ENCODE peak calls at places on chromosomes 6 and 20, in five cellular contexts. W is uterus; V is CD8-positive, alpha-beta memory T cell; C is CD8-positive, alpha-beta T cell; H is astrocyte. S is an unnamed sample. For H3K4me1, the result is how much of the 10 kb centered on the place peaks cover.

GRCh38 chr6:155791891-155792290 is 336.3 kb upstream of the NOX3 start:
- DNase-seq in V (no peak), C (no peak), H (no peak), W (no peak), S (no peak)

GRCh38 chr20:62064788-62065668 is 653 bp downstream of the TAF4 start:
- DNase-seq in W (no peak), C (no peak), V (no peak), H (no peak), S (no peak)

GRCh38 chr6:54074109-54074508 is 37.1 kb upstream of the MLIP start:
- DNase-seq in H (no peak), W (no peak), C (no peak), V (no peak), S (no peak)

GRCh38 chr6:135358907-135359459 is 138.6 kb downstream of the AHI1 start:
- DNase-seq in W (no peak), H (peak), V (no peak), C (no peak), S (no peak)

GRCh38 chr6:3795836-3796395 is 44.4 kb upstream of the PXDC1 start:
- DNase-seq in W (no peak), H (no peak), C (no peak), V (no peak), S (no peak)

GRCh38 chr6:155311076-155311475 is 3.2 kb downstream of the TFB1M start:
- DNase-seq in W (no peak), H (no peak), V (no peak), C (no peak), S (no peak)

GRCh38 chr6:51959744-51960383 is 127.5 kb downstream of the PKHD1 start:
- DNase-seq in H (peak), W (peak), C (no peak), V (no peak), S (peak)

GRCh38 chr6:9252784-9253183 is 817.4 kb upstream of the SLC35B3 start:
- DNase-seq in H (no peak), W (no peak), V (no peak), C (no peak), S (no peak)

GRCh38 chr6:106751501-106752252 is 122.3 kb downstream of the QRSL1 start:
- DNase-seq in V (no peak), W (no peak), C (no peak), H (peak), S (no peak)

GRCh38 chr6:87407531-87407895 is 259 bp upstream of the CFAP206 start:
- DNase-seq in V (no peak), W (no peak), H (peak), C (no peak), S (no peak)

GRCh38 chr20:62892348-62893304 is 31.0 kb upstream of the TCFL5 start:
- DNase-seq in C (no peak), W (no peak), V (no peak), H (no peak), S (no peak)

GRCh38 chr6:80186082-80186481 is 79.6 kb downstream of the BCKDHB start:
- DNase-seq in H (no peak), V (no peak), C (no peak), W (no peak), S (no peak)

GRCh38 chr20:48384147-48384818 is 443.5 kb downstream of the PREX1 start:
- DNase-seq in W (no peak), H (no peak), C (no peak), V (no peak), S (no peak)

GRCh38 chr20:36478137-36478905 is 63.0 kb upstream of the MYL9 start:
- DNase-seq in W (no peak), V (no peak), C (no peak), H (no peak), S (peak)

GRCh38 chr20:36482044-36482473 is 59.3 kb upstream of the MYL9 start:
- DNase-seq in W (no peak), C (no peak), V (no peak), H (no peak), S (peak)

GRCh38 chr20:36481380-36482043 is 59.8 kb upstream of the MYL9 start:
- DNase-seq in C (no peak), H (no peak), W (no peak), V (no peak), S (peak)

GRCh38 chr20:36479938-36480337 is 61.4 kb upstream of the MYL9 start:
- DNase-seq in C (no peak), H (no peak), V (no peak), W (no peak), S (no peak)

GRCh38 chr20:36480456-36481048 is 60.8 kb upstream of the MYL9 start:
- DNase-seq in H (no peak), V (no peak), C (no peak), W (no peak), S (peak)
- H3K27ac ChIP-seq in H (no peak), V (no peak), C (no peak), W (peak), S (no peak)

GRCh38 chr6:7050911-7051779 is 56.6 kb upstream of the RREB1 start:
- DNase-seq in V (no peak), W (peak), H (peak), C (peak), S (peak)

GRCh38 chr6:7052441-7052936 is 55.3 kb upstream of the RREB1 start:
- DNase-seq in C (peak), H (peak), W (peak), V (no peak), S (peak)

GRCh38 chr6:7051780-7052440 is 55.9 kb upstream of the RREB1 start:
- DNase-seq in C (peak), H (peak), V (peak), W (peak), S (peak)

GRCh38 chr6:7050099-7050498 is 57.7 kb upstream of the RREB1 start:
- DNase-seq in V (no peak), C (no peak), W (no peak), H (no peak), S (no peak)

DNA sequence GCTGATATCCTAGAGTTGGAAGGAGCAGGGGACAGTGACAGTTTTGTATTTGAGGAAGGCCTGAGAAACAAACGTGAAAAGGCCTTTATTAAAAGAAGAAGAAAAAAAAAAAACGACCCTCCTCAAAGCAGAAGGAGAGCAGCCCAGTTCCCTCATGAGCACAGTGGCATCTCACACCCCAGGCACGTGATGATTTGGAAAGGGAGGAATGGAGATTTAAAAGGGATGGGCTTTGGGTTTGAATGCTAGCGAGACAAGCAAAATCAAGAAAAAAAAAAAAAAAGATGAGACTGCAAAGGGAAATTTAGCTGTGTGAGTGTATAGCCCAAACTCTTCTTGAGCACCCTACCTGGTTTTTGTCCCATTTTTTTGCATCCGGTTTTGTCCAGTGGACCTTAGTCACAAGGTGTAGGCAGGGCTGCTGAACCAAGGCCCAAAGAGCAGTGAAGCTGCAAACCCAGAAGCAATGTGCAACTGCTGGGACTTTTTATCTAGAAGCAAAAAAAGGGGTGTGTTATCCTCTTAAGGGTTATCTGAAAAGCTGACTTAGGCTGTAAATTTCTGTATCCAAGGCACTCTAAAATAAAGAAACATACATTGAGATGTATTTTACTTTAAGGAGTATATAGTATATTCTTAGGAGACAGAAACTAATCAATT is 54.5 kb upstream of the RREB1 start:
- DNase-seq in W (no peak), V (no peak), H (no peak), C (no peak), S (no peak)
- H3K4me3 ChIP-seq in W (no peak), V (no peak), H (peak), C (no peak), S (no peak)

GRCh38 chr6:163719028-163719742 is 304.7 kb downstream of the QKI start:
- DNase-seq in V (no peak), C (no peak), W (no peak), H (no peak), S (no peak)
- H3K4me1 ChIP-seq in V (under half), C (under half), W (under half), H (under half), S (under half)

DNA sequence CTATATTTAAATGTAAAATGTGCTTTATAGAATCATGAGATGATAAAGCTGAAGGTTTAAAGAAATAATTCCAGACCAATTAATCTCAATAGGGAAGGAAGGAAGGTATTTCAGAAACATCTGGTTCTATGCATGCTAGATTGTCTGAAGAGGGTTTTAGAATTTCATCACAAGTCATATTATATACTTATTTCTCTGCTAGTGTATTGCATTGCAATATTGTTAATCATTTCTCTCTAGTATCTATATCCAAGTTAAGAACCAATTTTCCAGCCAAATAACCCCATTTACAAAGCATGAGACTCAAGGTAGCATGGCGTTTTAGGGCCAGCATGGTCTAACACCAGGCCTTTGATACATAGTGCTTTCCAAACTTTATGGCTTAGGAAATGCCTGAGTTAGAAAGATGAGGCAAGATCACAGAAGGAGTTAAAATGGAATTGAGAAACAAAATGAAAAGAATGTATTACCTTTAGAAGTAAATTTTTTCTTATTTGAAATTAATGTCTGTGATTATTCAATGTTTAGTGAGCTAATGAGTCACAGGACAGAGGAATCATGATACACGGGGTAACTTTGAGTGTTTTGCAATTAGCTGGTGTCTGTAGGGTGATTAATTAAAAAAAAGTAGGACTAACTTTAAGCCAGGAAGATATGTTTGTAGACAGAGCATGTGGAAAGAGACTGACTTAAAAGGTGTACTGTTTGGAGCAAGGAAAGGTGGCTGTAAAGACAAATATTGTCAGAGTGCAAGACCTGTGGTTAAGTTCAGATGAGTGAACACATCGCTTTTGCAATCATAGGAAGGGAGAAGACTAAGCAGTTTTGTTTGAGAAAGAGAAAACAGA is 1006.1 kb upstream of the CITED2 start:
- DNase-seq in W (no peak), V (no peak), C (no peak), H (peak), S (no peak)
- H3K27ac ChIP-seq in W (no peak), V (no peak), C (no peak), H (no peak), S (no peak)

S was measured in right cardiac atrium.